ENCODE peak calls at places on chromosomes 4 and X, in seven cellular contexts. Z is CD8-positive, alpha-beta T cell; D is tibial artery; S is transverse colon; R is mammary epithelial cell; U is gastrocnemius medialis; B is coronary artery. O is an unnamed sample.
A peak's percentile ranks its signal among the peaks of the same experiment; 100 is the strongest.

GRCh38 chr4:41216294-41217019 is 2.1 kb upstream of the APBB2 start:
- DNase-seq in S (peak; percentile 86), D (peak; percentile 40), Z (no peak), B (peak; percentile 88), R (peak; percentile 75), U (peak; percentile 79), O (peak; percentile 94)

GRCh38 chr4:151407466-151408379 is 1.3 kb upstream of the FHIP1A start:
- DNase-seq in Z (no peak), B (no peak), U (peak; percentile 49), D (peak; percentile 26), S (peak; percentile 59), R (peak; percentile 66), O (no peak)

GRCh38 chr4:162274354-162274753 is 110.6 kb upstream of the FSTL5 start:
- DNase-seq in S (peak; percentile 26), Z (no peak), U (peak; percentile 30), D (peak; percentile 49), R (peak; percentile 36), B (no peak), O (no peak)

GRCh38 chrX:68480969-68481368 is 17.9 kb upstream of the YIPF6 start:
- DNase-seq in U (no peak), S (no peak), D (no peak), R (no peak), B (no peak), Z (no peak), O (no peak)

GRCh38 chr4:6463311-6464289 is 8.8 kb downstream of the PPP2R2C start:
- DNase-seq in Z (no peak), D (peak; percentile 7), R (no peak), S (no peak), B (peak; percentile 71), U (no peak), O (no peak)

GRCh38 chrX:140177821-140178220 is 212.5 kb upstream of the CXorf66 start:
- DNase-seq in U (no peak), D (no peak), R (no peak), S (no peak), B (no peak), Z (no peak), O (no peak)

GRCh38 chr4:183140911-183141320 is 41.9 kb downstream of the WWC2 start:
- DNase-seq in U (no peak), D (no peak), Z (no peak), S (no peak), R (peak; percentile 61), B (no peak), O (no peak)

GRCh38 chr4:121594796-121595526 is 101.8 kb downstream of the ANXA5 start:
- DNase-seq in U (no peak), D (peak; percentile 18), B (no peak), R (peak; percentile 35), Z (no peak), S (no peak), O (no peak)

GRCh38 chr4:10074767-10075105 is 41.9 kb downstream of the WDR1 start:
- DNase-seq in Z (no peak), S (no peak), R (peak; percentile 46), U (no peak), B (no peak), D (peak; percentile 19), O (peak; percentile 29)

GRCh38 chrX:17067534-17067933 is 121.1 kb downstream of the REPS2 start:
- DNase-seq in Z (no peak), B (no peak), R (peak; percentile 64), U (no peak), D (no peak), S (no peak), O (no peak)

GRCh38 chrX:17062065-17062464 is 115.6 kb downstream of the REPS2 start:
- DNase-seq in R (no peak), D (no peak), S (no peak), U (no peak), B (no peak), Z (no peak), O (no peak)

GRCh38 chrX:17065100-17065499 is 118.6 kb downstream of the REPS2 start:
- DNase-seq in S (no peak), Z (no peak), R (no peak), U (no peak), D (no peak), B (no peak), O (no peak)
- TF ChIP-seq CTCF in S (no peak), Z (no peak), R (no peak), U (no peak), D (no peak), B (no peak), O (no peak)

DNA sequence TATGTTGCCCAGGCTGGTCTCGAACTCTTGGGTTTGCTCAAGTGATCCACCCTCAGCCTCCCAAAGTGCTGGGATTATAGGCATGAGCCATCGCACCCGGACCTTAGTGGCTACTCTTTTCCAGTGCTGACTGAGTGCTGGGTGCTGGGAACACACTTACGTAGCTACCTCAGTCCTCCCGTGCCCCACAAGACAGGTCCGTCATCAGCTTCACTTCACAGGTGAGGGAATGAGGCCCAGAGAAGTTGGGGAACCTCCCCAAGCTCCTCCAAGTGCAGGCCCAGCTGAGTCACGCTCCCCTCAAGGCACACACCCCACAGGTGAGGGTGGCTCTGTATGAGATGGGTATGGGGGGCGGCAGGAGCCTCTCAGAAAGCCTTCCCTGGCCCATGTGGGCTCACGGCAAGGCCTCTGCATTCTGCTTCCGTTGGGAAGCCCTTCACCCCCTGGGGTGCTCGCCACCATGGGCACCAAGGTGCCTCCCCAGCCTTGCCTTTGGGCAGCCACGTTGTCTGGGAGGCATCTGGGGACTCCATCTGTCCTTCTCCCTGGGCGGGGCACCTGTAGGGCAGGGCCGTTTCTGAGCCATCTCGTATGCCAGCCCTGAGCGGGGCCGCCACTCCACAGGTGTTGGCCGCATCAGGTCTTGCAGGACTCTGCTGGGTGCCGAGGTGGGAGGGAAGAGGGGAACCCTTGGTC is 28.4 kb downstream of the NSG1 start:
- DNase-seq in U (no peak), D (no peak), B (no peak), S (no peak), Z (no peak), R (no peak), O (no peak)
- H3K27ac ChIP-seq in U (no peak overlapping the region), D (no peak overlapping the region), B (no peak overlapping the region), S (no peak overlapping the region), Z (no peak overlapping the region), R (no peak overlapping the region), O (no peak overlapping the region)

GRCh38 chr4:89657931-89658700 is 178.8 kb downstream of the SNCA start:
- DNase-seq in Z (no peak), U (no peak), R (no peak), S (no peak), B (no peak), D (no peak), O (no peak)
- TF ChIP-seq CTCF in Z (peak; percentile 36), U (no peak), R (peak; percentile 32), S (no peak), B (no peak), D (no peak), O (peak; percentile 62)

DNA sequence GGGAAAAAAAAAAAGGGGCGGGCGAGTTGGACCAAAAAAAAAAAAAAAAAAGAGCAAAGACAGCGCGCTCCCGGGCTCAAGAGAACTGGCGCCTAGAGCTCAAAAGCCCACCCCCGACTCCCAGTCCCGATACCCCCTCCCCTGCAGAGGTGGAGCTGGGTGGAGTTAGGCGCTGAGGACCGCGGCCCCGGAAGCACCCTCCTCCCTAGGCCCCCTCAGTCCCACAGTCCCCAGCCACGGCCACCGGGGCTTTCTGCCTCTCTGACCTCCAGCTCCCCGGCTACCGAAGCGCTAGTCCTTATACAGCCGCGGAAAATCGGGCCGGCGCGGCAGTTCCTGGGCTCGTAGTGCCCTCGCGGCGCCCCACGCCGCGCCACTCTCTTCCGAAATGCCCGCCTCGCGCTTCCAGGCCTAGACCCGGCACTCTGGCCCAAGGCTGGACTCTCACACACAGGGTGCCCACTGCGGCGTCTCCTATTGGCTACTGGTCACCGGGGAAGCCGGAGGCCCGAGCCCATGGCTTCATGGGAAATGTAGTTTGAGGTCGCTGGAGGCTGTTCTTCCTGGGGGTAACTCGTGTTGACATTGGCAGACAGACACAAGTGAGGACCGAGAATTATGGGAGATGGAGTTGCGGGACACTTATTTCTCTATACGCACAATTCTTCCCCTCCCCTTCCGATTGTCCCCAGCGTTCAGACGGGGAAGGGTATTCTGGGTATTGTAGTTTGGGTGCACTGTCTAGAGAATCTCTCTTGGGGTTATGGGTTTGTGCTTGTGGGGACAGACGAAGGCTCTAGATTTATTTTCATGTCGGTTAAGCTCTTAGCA is at the start of gene ENOX2:
- DNase-seq in Z (peak; percentile 68), S (peak; percentile 91), B (peak; percentile 96), D (peak; percentile 94), U (peak; percentile 93), R (peak; percentile 94), O (peak; percentile 84)
- H3K27ac ChIP-seq in Z (peak within 1 kb of the TSS; percentile 60), S (peak within 1 kb of the TSS; percentile 86), B (peak within 1 kb of the TSS; percentile 91), D (peak within 1 kb of the TSS; percentile 88), U (peak within 1 kb of the TSS; percentile 84), R (peak within 1 kb of the TSS; percentile 48), O (peak within 1 kb of the TSS; percentile 73)

DNA sequence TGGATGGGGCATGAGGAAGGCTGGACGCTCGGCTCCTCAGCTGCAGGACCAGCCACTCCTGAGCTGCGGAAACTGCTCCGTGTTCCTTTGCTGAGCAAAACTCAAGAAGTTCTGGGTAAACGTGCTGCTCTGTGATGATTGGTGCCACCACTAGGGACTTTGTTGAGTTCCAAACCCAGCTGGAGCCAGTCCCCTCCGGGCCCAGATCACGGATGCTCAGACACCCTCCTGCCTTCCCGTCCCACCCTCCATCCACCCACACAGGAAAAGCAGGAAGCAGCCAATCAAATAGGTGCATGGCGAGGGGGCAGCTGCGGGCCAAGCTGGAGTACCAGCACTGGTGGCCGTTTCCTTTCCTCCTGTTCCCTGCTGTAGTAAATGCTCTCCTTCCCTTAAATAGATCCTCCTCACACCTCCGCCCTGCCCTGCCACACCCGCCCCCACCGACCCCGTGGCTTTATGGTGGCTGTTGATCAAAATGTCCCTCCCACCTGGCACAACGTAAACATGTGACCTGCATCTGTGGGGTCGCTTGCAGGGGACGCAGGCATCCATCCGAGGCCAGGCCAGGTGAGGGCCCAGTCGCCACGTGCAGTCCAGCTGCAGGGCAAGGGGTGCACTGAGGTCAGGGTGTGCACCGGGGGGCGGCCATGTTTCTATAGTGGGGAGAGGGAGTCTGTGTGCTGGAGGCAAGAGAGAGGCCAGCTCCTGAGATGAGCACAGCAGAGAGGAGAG is 68.2 kb downstream of the ADRA2C start:
- DNase-seq in U (no peak), D (no peak), S (no peak), Z (no peak), B (no peak), R (no peak), O (no peak)
- TF ChIP-seq CTCF in U (no peak), D (no peak), S (no peak), Z (no peak), B (no peak), R (no peak), O (no peak)

DNA sequence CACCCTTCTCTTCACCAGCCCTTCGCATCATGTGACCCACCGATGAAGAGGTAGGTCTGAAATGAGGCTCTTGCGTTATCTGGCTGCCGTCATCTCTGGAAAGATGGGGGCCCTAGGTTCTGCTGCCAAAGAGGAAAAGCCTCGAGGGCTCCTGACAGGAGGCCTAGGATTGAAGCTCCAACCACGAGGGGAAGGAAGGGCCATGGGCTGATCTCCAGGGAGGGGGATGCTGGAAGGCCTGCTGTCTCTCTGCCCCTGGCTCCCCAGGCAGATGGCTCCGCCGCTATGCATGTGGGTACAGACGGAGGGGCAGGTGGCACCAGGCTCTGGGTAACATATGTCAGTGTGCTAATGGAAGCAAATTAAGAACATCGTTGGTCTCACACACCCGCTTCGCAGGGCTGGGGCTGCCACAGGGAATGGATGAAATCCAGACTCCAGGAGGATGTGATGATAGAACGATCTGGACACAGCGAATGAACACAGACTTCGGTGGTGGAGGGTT is 44.9 kb downstream of the AFAP1 start:
- DNase-seq in R (no peak), U (no peak), B (no peak), S (no peak), Z (no peak), D (no peak), O (no peak)
- H3K27ac ChIP-seq in R (peak overlapping the region; percentile 85), U (no peak overlapping the region), B (no peak overlapping the region), S (peak overlapping the region; percentile 73), Z (no peak overlapping the region), D (no peak overlapping the region), O (peak overlapping the region; percentile 88)